ENCODE peak calls at places on chromosomes 12 and 14, in ten cellular contexts. X, H, N, R, Q, E, B, D, L and W are unnamed samples.

GRCh38 chr12:64184216-64184615 is 37.9 kb downstream of the KICS2 start:
- DNase-seq in B (no peak), R (no peak), N (no peak), E (no peak), Q (no peak), X (no peak), H (no peak), L (no peak), D (no peak), W (no peak)

GRCh38 chr12:1830981-1831930 is 10.9 kb downstream of the LRTM2 start:
- DNase-seq in Q (no peak), E (no peak), H (no peak), L (peak), X (peak), N (peak), B (peak), D (peak), R (no peak), W (no peak)

GRCh38 chr12:21656931-21657335 is 709 bp downstream of the LDHB start:
- DNase-seq in E (peak), B (no peak), L (peak), Q (peak), R (peak), N (peak), D (peak), X (peak), H (peak), W (peak)

GRCh38 chr12:123453165-123453564 is 4.8 kb upstream of the SNRNP35 start:
- DNase-seq in R (no peak), E (no peak), N (peak), X (no peak), B (no peak), Q (no peak), D (no peak), L (no peak), H (no peak), W (no peak)

GRCh38 chr14:24903337-24903736 is 146.6 kb downstream of the STXBP6 start:
- DNase-seq in X (peak), N (no peak), H (no peak), D (no peak), Q (peak), B (no peak), L (no peak), R (no peak), E (no peak), W (no peak)

GRCh38 chr12:46526231-46526630 is 153.7 kb upstream of the SLC38A2 start:
- DNase-seq in H (no peak), R (no peak), N (no peak), E (no peak), Q (no peak), L (no peak), D (no peak), B (no peak), X (no peak), W (no peak)

GRCh38 chr14:103296007-103296406 is 38.0 kb upstream of the EIF5 start:
- DNase-seq in B (no peak), D (no peak), R (no peak), L (no peak), H (peak), N (no peak), X (peak), E (no peak), Q (peak), W (no peak)

GRCh38 chr12:42953021-42953420 is 363.5 kb upstream of the PRICKLE1 start:
- DNase-seq in N (no peak), B (no peak), R (no peak), D (no peak), X (no peak), H (no peak), Q (no peak), L (no peak), E (no peak), W (no peak)

GRCh38 chr12:2023365-2023764 is 19.1 kb upstream of the DCP1B start:
- DNase-seq in Q (no peak), N (no peak), X (no peak), L (no peak), B (no peak), H (no peak), E (no peak), R (no peak), D (no peak), W (no peak)

GRCh38 chr12:49483621-49484020 is 55.2 kb upstream of the KCNH3 start:
- DNase-seq in L (no peak), R (no peak), N (no peak), B (no peak), X (no peak), H (no peak), D (no peak), Q (no peak), E (no peak), W (no peak)

GRCh38 chr12:95277139-95277538 is 59.5 kb downstream of the VEZT start:
- DNase-seq in N (no peak), H (peak), Q (peak), D (no peak), B (no peak), L (no peak), R (no peak), X (peak), E (no peak), W (no peak)

GRCh38 chr12:53103860-53104305 is 597 bp downstream of the SOAT2 start:
- DNase-seq in B (no peak), E (no peak), X (no peak), Q (no peak), H (no peak), L (no peak), R (no peak), D (no peak), N (no peak), W (no peak)

GRCh38 chr12:25352078-25352918 is 101.6 kb upstream of the KRAS start:
- DNase-seq in Q (peak), R (no peak), D (no peak), B (no peak), N (no peak), E (no peak), X (peak), H (no peak), L (no peak), W (no peak)

GRCh38 chr12:107088912-107089311 is 4.4 kb downstream of the CRY1 start:
- DNase-seq in H (no peak), Q (no peak), D (no peak), N (no peak), X (no peak), E (no peak), L (no peak), B (no peak), R (no peak), W (no peak)

GRCh38 chr12:113287146-113287898 is 47.6 kb downstream of the SLC8B1 start:
- DNase-seq in B (no peak), E (no peak), X (no peak), D (no peak), L (no peak), H (no peak), N (no peak), R (no peak), Q (no peak), W (no peak)

GRCh38 chr12:12443482-12443881 is 86.6 kb downstream of the BORCS5 start:
- DNase-seq in Q (no peak), N (no peak), H (no peak), D (no peak), R (no peak), X (peak), L (no peak), B (no peak), E (no peak), W (no peak)

GRCh38 chr12:63394994-63395393 is 244.0 kb upstream of the AVPR1A start:
- DNase-seq in Q (no peak), N (no peak), H (no peak), E (no peak), B (no peak), L (no peak), X (no peak), R (no peak), D (no peak), W (no peak)

GRCh38 chr14:58755026-58755929 is 117.5 kb downstream of the DACT1 start:
- DNase-seq in B (no peak), H (no peak), D (peak), Q (no peak), E (no peak), N (no peak), R (no peak), L (no peak), X (no peak), W (no peak)

GRCh38 chr12:133204264-133204603 is 22.9 kb downstream of the ZNF268 start:
- DNase-seq in B (no peak), D (no peak), Q (no peak), X (no peak), E (no peak), H (no peak), N (no peak), R (no peak), L (no peak), W (no peak)

GRCh38 chr14:94685166-94685581 is 73.0 kb downstream of the SERPINA3 start:
- DNase-seq in N (no peak), Q (no peak), B (no peak), X (no peak), D (no peak), L (no peak), H (no peak), R (no peak), E (no peak), W (no peak)

GRCh38 chr14:105476937-105477658 is 2.5 kb downstream of the CRIP2 start:
- DNase-seq in H (no peak), B (no peak), L (no peak), E (no peak), D (no peak), R (no peak), N (no peak), Q (no peak), X (peak), W (no peak)

GRCh38 chr12:510071-510825 is 50.5 kb downstream of the B4GALNT3 start:
- DNase-seq in L (peak), Q (peak), X (no peak), B (no peak), R (no peak), N (peak), E (no peak), H (no peak), D (peak), W (no peak)

GRCh38 chr12:69570545-69571399 is 14.5 kb upstream of the CCT2 start:
- DNase-seq in Q (peak), D (peak), H (no peak), N (peak), L (peak), E (peak), B (peak), R (peak), X (peak), W (peak)

GRCh38 chr14:70635971-70636595 is 5.6 kb upstream of the TTC9 start:
- DNase-seq in X (no peak), E (no peak), L (no peak), N (no peak), D (no peak), Q (no peak), H (no peak), R (no peak), B (no peak), W (no peak)

GRCh38 chr12:49231881-49232650 is 32.8 kb upstream of the TUBA1C start:
- DNase-seq in N (peak), X (peak), R (no peak), B (no peak), E (no peak), L (no peak), D (no peak), Q (no peak), H (no peak), W (no peak)